ENCODE peak calls at places on chromosomes 3 and 15, in four cellular contexts. U, W, G and L are unnamed samples.

GRCh38 chr15:98647026-98647773 is 1.1 kb upstream of the IGF1R start:
- DNase-seq in U (peak), W (no peak), G (peak), L (peak)

GRCh38 chr3:14125193-14126016 is 553 bp downstream of the TMEM43 start:
- DNase-seq in U (peak), W (peak), G (peak), L (peak)

GRCh38 chr3:195537995-195538394 is 5.1 kb downstream of the PPP1R2 start:
- DNase-seq in U (no peak), W (no peak), G (peak), L (no peak)

GRCh38 chr3:112132975-112133448 is at the start of gene GCSAM:
- DNase-seq in U (no peak), W (no peak), G (peak), L (no peak)

GRCh38 chr15:53962646-53963561 is 15.3 kb upstream of the UNC13C start:
- DNase-seq in U (peak), W (peak), G (no peak), L (no peak)

GRCh38 chr15:36936652-36937051 is 163.7 kb downstream of the MEIS2 start:
- DNase-seq in U (no peak), W (no peak), G (no peak), L (no peak)

GRCh38 chr3:151135548-151136337 is 50.3 kb downstream of the MED12L start:
- DNase-seq in U (peak), W (no peak), G (no peak), L (no peak)

GRCh38 chr3:188383763-188384162 is 229.8 kb downstream of the LPP start:
- DNase-seq in U (no peak), W (peak), G (no peak), L (peak)

GRCh38 chr3:71194785-71195184 is 388.7 kb downstream of the FOXP1 start:
- DNase-seq in U (no peak), W (no peak), G (no peak), L (no peak)

GRCh38 chr3:13812039-13812438 is 67.8 kb downstream of the WNT7A start:
- DNase-seq in U (no peak), W (no peak), G (no peak), L (no peak)

GRCh38 chr3:78974181-78974770 is 793.5 kb downstream of the ROBO1 start:
- DNase-seq in U (no peak), W (peak), G (no peak), L (peak)

GRCh38 chr3:13507791-13508339 is 27.8 kb downstream of the HDAC11 start:
- DNase-seq in U (no peak), W (peak), G (no peak), L (no peak)

GRCh38 chr3:183466575-183466974 is 38.2 kb upstream of the MCF2L2 start:
- DNase-seq in U (no peak), W (no peak), G (no peak), L (no peak)

GRCh38 chr3:34155108-34155507 is 356.7 kb downstream of the PDCD6IP start:
- DNase-seq in U (no peak), W (no peak), G (no peak), L (no peak)

GRCh38 chr3:16873872-16874271 is 10.9 kb upstream of the PLCL2 start:
- DNase-seq in U (no peak), W (no peak), G (no peak), L (no peak)

GRCh38 chr3:100600181-100601042 is 9.0 kb upstream of the ADGRG7 start:
- DNase-seq in U (no peak), W (no peak), G (no peak), L (no peak)

GRCh38 chr15:95291878-95292472 is 1038.5 kb upstream of the NR2F2 start:
- DNase-seq in U (peak), W (peak), G (no peak), L (peak)

GRCh38 chr3:126347543-126348161 is 9.6 kb downstream of the KLF15 start:
- DNase-seq in U (no peak), W (no peak), G (no peak), L (no peak)

GRCh38 chr3:67940200-67940952 is 286.0 kb upstream of the SUCLG2 start:
- DNase-seq in U (no peak), W (peak), G (no peak), L (peak)